ENCODE peak calls at places on chromosome 1, in six cellular contexts. D, Y, P, Z, M and J are unnamed samples.

GRCh38 chr1:116556289-116557006 is 14.4 kb downstream of the CD58 start:
- DNase-seq in D (peak), Y (no peak), P (peak), Z (no peak), M (peak), J (peak)

GRCh38 chr1:39882152-39882551 is 1.2 kb downstream of the TRIT1 start:
- DNase-seq in D (no peak), Y (no peak), P (no peak), Z (no peak), M (no peak), J (no peak)

GRCh38 chr1:187577625-187578024 is 748.9 kb downstream of the PLA2G4A start:
- DNase-seq in D (no peak), Y (no peak), P (no peak), Z (no peak), M (peak), J (no peak)

GRCh38 chr1:41704189-41704588 is 214.5 kb downstream of the HIVEP3 start:
- DNase-seq in D (no peak), Y (no peak), P (no peak), Z (no peak), M (no peak), J (no peak)

GRCh38 chr1:174998569-174999215 is 1.1 kb upstream of the CACYBP start:
- DNase-seq in D (peak), Y (peak), P (peak), Z (no peak), M (peak), J (peak)

GRCh38 chr1:20701847-20702246 is 16.0 kb downstream of the KIF17 start:
- DNase-seq in D (no peak), Y (no peak), P (no peak), Z (no peak), M (no peak), J (no peak)

GRCh38 chr1:48493970-48494769 is 22.2 kb upstream of the SPATA6 start:
- DNase-seq in D (no peak), Y (peak), P (no peak), Z (peak), M (peak), J (no peak)

GRCh38 chr1:218557731-218558130 is 212.6 kb downstream of the TGFB2 start:
- DNase-seq in D (no peak), Y (no peak), P (no peak), Z (no peak), M (no peak), J (no peak)

GRCh38 chr1:107687846-107688753 is 276.9 kb downstream of the VAV3 start:
- DNase-seq in D (no peak), Y (no peak), P (no peak), Z (no peak), M (no peak), J (no peak)

GRCh38 chr1:39576016-39576657 is 453 bp downstream of the PABPC4 start:
- DNase-seq in D (peak), Y (no peak), P (peak), Z (no peak), M (peak), J (peak)

GRCh38 chr1:62213075-62213914 is 18.6 kb downstream of the L1TD1 start:
- DNase-seq in D (no peak), Y (no peak), P (no peak), Z (no peak), M (no peak), J (no peak)

GRCh38 chr1:54971317-54971791 is 9.1 kb upstream of the TMEM61 start:
- DNase-seq in D (no peak), Y (no peak), P (no peak), Z (no peak), M (peak), J (no peak)

GRCh38 chr1:3518256-3518655 is 63.8 kb downstream of the ARHGEF16 start:
- DNase-seq in D (peak), Y (no peak), P (peak), Z (no peak), M (no peak), J (no peak)

GRCh38 chr1:215023151-215023832 is 59.2 kb upstream of the KCNK2 start:
- DNase-seq in D (no peak), Y (no peak), P (no peak), Z (no peak), M (peak), J (no peak)

GRCh38 chr1:158810311-158810710 is 20.8 kb upstream of the MNDA start:
- DNase-seq in D (no peak), Y (no peak), P (no peak), Z (no peak), M (no peak), J (no peak)

GRCh38 chr1:912740-913301 is 10.9 kb upstream of the SAMD11 start:
- DNase-seq in D (no peak), Y (peak), P (peak), Z (no peak), M (no peak), J (no peak)

GRCh38 chr1:8439015-8439702 is 121.2 kb downstream of the SLC45A1 start:
- DNase-seq in D (no peak), Y (no peak), P (no peak), Z (peak), M (peak), J (no peak)

GRCh38 chr1:116491985-116492811 is 78.6 kb downstream of the CD58 start:
- DNase-seq in D (no peak), Y (no peak), P (no peak), Z (no peak), M (no peak), J (no peak)

GRCh38 chr1:25763493-25763892 is 36.5 kb upstream of the SELENON start:
- DNase-seq in D (no peak), Y (no peak), P (no peak), Z (no peak), M (no peak), J (no peak)

GRCh38 chr1:2300004-2300771 is 72.1 kb downstream of the SKI start:
- DNase-seq in D (peak), Y (no peak), P (peak), Z (no peak), M (no peak), J (peak)

GRCh38 chr1:42922687-42923366 is 35.8 kb downstream of the SLC2A1 start:
- DNase-seq in D (peak), Y (peak), P (peak), Z (no peak), M (peak), J (no peak)

GRCh38 chr1:113928950-113929749 is at the start of gene HIPK1:
- DNase-seq in D (peak), Y (peak), P (peak), Z (peak), M (peak), J (peak)

GRCh38 chr1:220902916-220903315 is 23.7 kb downstream of the HLX start:
- DNase-seq in D (no peak), Y (no peak), P (no peak), Z (no peak), M (peak), J (no peak)